ENCODE peak calls at places on chromosome 9, in seven cellular contexts. One of them, this sample, is unnamed.

GRCh38 chr9:124062172-124062571 is 50.6 kb downstream of the LHX2 start:
- DNase-seq in trophoblast cell: no peak
- DNase-seq in neuronal stem cell: no peak
- DNase-seq in mesenchymal stem cell: no peak
- DNase-seq in H9: no peak
- DNase-seq in IMR-90: no peak
- DNase-seq in H1: no peak
- DNase-seq in this sample: no peak

GRCh38 chr9:109143881-109144562 is 23.0 kb downstream of the FRRS1L start:
- DNase-seq in IMR-90: peak
- DNase-seq in mesenchymal stem cell: peak
- DNase-seq in neuronal stem cell: no peak
- DNase-seq in H9: peak
- DNase-seq in H1: no peak
- DNase-seq in trophoblast cell: peak
- DNase-seq in this sample: peak

GRCh38 chr9:87888501-87888900 is 5.8 kb downstream of the SPATA31E1 start:
- DNase-seq in trophoblast cell: no peak
- DNase-seq in neuronal stem cell: no peak
- DNase-seq in IMR-90: no peak
- DNase-seq in mesenchymal stem cell: no peak
- DNase-seq in H1: no peak
- DNase-seq in H9: peak
- DNase-seq in this sample: no peak

GRCh38 chr9:133054966-133055365 is 6.8 kb upstream of the CEL start:
- DNase-seq in H1: no peak
- DNase-seq in IMR-90: peak
- DNase-seq in neuronal stem cell: no peak
- DNase-seq in H9: no peak
- DNase-seq in mesenchymal stem cell: no peak
- DNase-seq in trophoblast cell: no peak
- DNase-seq in this sample: no peak

GRCh38 chr9:1024112-1024511 is 26.0 kb upstream of the DMRT2 start:
- DNase-seq in H9: no peak
- DNase-seq in H1: no peak
- DNase-seq in trophoblast cell: no peak
- DNase-seq in neuronal stem cell: no peak
- DNase-seq in mesenchymal stem cell: no peak
- DNase-seq in IMR-90: no peak
- DNase-seq in this sample: no peak

GRCh38 chr9:116806075-116806474 is 119.0 kb downstream of the TRIM32 start:
- DNase-seq in H9: peak
- DNase-seq in mesenchymal stem cell: peak
- DNase-seq in H1: peak
- DNase-seq in neuronal stem cell: peak
- DNase-seq in IMR-90: peak
- DNase-seq in trophoblast cell: no peak
- DNase-seq in this sample: peak

GRCh38 chr9:126953089-126953809 is 38.7 kb downstream of the RALGPS1 start:
- DNase-seq in H1: no peak
- DNase-seq in neuronal stem cell: no peak
- DNase-seq in trophoblast cell: no peak
- DNase-seq in IMR-90: peak
- DNase-seq in mesenchymal stem cell: peak
- DNase-seq in H9: no peak
- DNase-seq in this sample: no peak

GRCh38 chr9:114824130-114824529 is 18.3 kb upstream of the TNFSF15 start:
- DNase-seq in H1: no peak
- DNase-seq in mesenchymal stem cell: peak
- DNase-seq in trophoblast cell: no peak
- DNase-seq in H9: no peak
- DNase-seq in IMR-90: peak
- DNase-seq in neuronal stem cell: no peak
- DNase-seq in this sample: no peak

GRCh38 chr9:12972608-12973589 is 198.1 kb downstream of the LURAP1L start:
- DNase-seq in neuronal stem cell: no peak
- DNase-seq in H9: no peak
- DNase-seq in IMR-90: no peak
- DNase-seq in mesenchymal stem cell: no peak
- DNase-seq in trophoblast cell: no peak
- DNase-seq in H1: no peak
- DNase-seq in this sample: no peak

GRCh38 chr9:89740722-89741121 is 135.9 kb downstream of the GADD45G start:
- DNase-seq in IMR-90: no peak
- DNase-seq in H1: no peak
- DNase-seq in neuronal stem cell: no peak
- DNase-seq in mesenchymal stem cell: no peak
- DNase-seq in H9: no peak
- DNase-seq in trophoblast cell: no peak
- DNase-seq in this sample: no peak

GRCh38 chr9:14323083-14323968 is 9.4 kb upstream of the NFIB start:
- DNase-seq in mesenchymal stem cell: peak
- DNase-seq in H9: no peak
- DNase-seq in H1: no peak
- DNase-seq in neuronal stem cell: no peak
- DNase-seq in trophoblast cell: peak
- DNase-seq in IMR-90: no peak
- DNase-seq in this sample: no peak

GRCh38 chr9:13570521-13570974 is 291.1 kb upstream of the MPDZ start:
- DNase-seq in neuronal stem cell: no peak
- DNase-seq in H1: no peak
- DNase-seq in IMR-90: no peak
- DNase-seq in trophoblast cell: no peak
- DNase-seq in H9: no peak
- DNase-seq in mesenchymal stem cell: no peak
- DNase-seq in this sample: no peak

GRCh38 chr9:130973686-130974281 is 34.7 kb upstream of the FIBCD1 start:
- DNase-seq in neuronal stem cell: no peak
- DNase-seq in H1: no peak
- DNase-seq in IMR-90: no peak
- DNase-seq in H9: peak
- DNase-seq in trophoblast cell: no peak
- DNase-seq in mesenchymal stem cell: no peak
- DNase-seq in this sample: no peak

GRCh38 chr9:136050706-136051567 is 44.2 kb downstream of the NACC2 start:
- DNase-seq in H9: peak
- DNase-seq in trophoblast cell: no peak
- DNase-seq in H1: peak
- DNase-seq in mesenchymal stem cell: peak
- DNase-seq in IMR-90: peak
- DNase-seq in neuronal stem cell: peak
- DNase-seq in this sample: peak

GRCh38 chr9:27528278-27528885 is 1.2 kb downstream of the MOB3B start:
- DNase-seq in H1: peak
- DNase-seq in mesenchymal stem cell: peak
- DNase-seq in H9: peak
- DNase-seq in trophoblast cell: peak
- DNase-seq in IMR-90: peak
- DNase-seq in neuronal stem cell: peak
- DNase-seq in this sample: peak

DNA sequence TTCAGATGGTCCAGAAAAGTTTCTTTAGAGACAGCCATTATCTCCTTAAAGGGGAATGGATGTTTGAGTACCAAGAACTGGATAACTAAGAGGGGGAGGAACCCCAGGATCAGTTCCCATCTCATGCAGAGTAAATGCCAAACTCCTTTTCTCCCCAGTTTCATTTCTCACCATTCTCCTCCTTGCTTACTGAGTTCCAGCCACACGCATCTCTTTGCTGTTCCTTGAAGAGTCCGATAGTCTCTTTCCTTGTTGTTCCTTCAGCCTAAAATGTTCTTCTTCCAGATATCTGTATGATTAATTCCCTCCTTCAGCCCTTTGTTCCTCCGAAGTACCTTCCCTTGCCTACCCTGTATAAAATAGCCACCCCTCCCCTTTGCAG is 30.0 kb downstream of the KDM4C start:
- DNase-seq in neuronal stem cell: no peak
- DNase-seq in H9: no peak
- DNase-seq in H1: no peak
- DNase-seq in trophoblast cell: no peak
- DNase-seq in mesenchymal stem cell: no peak
- DNase-seq in IMR-90: no peak
- DNase-seq in this sample: no peak
- H3K4ac ChIP-seq in neuronal stem cell: no peak
- H3K4ac ChIP-seq in H9: no peak
- H3K4ac ChIP-seq in H1: no peak
- H3K4ac ChIP-seq in trophoblast cell: no peak
- H3K4ac ChIP-seq in mesenchymal stem cell: no peak
- H3K4ac ChIP-seq in IMR-90: no peak
- H3K4ac ChIP-seq in this sample: peak

GRCh38 chr9:103731541-103731940 is 362.6 kb upstream of the SMC2 start:
- DNase-seq in H1: no peak
- DNase-seq in trophoblast cell: no peak
- DNase-seq in mesenchymal stem cell: no peak
- DNase-seq in neuronal stem cell: no peak
- DNase-seq in IMR-90: no peak
- DNase-seq in H9: no peak
- DNase-seq in this sample: no peak
- H4K8ac ChIP-seq in H1: no peak
- H4K8ac ChIP-seq in trophoblast cell: no peak
- H4K8ac ChIP-seq in mesenchymal stem cell: no peak
- H4K8ac ChIP-seq in neuronal stem cell: no peak
- H4K8ac ChIP-seq in IMR-90: no peak
- H4K8ac ChIP-seq in H9: no peak
- H4K8ac ChIP-seq in this sample: no peak

GRCh38 chr9:134722120-134722701 is 80.6 kb downstream of the COL5A1 start:
- DNase-seq in mesenchymal stem cell: no peak
- DNase-seq in trophoblast cell: no peak
- DNase-seq in IMR-90: no peak
- DNase-seq in H9: no peak
- DNase-seq in H1: no peak
- DNase-seq in neuronal stem cell: no peak
- DNase-seq in this sample: no peak

GRCh38 chr9:134719331-134719730 is 77.7 kb downstream of the COL5A1 start:
- DNase-seq in H9: no peak
- DNase-seq in H1: no peak
- DNase-seq in IMR-90: no peak
- DNase-seq in trophoblast cell: no peak
- DNase-seq in mesenchymal stem cell: no peak
- DNase-seq in neuronal stem cell: no peak
- DNase-seq in this sample: no peak

GRCh38 chr9:134721344-134721743 is 79.7 kb downstream of the COL5A1 start:
- DNase-seq in neuronal stem cell: no peak
- DNase-seq in H9: no peak
- DNase-seq in H1: no peak
- DNase-seq in trophoblast cell: no peak
- DNase-seq in IMR-90: no peak
- DNase-seq in mesenchymal stem cell: no peak
- DNase-seq in this sample: no peak

GRCh38 chr9:134720796-134721195 is 79.2 kb downstream of the COL5A1 start:
- DNase-seq in mesenchymal stem cell: no peak
- DNase-seq in H1: no peak
- DNase-seq in H9: no peak
- DNase-seq in IMR-90: no peak
- DNase-seq in trophoblast cell: no peak
- DNase-seq in neuronal stem cell: no peak
- DNase-seq in this sample: no peak

GRCh38 chr9:134720136-134720753 is 78.6 kb downstream of the COL5A1 start:
- DNase-seq in trophoblast cell: no peak
- DNase-seq in H1: no peak
- DNase-seq in mesenchymal stem cell: no peak
- DNase-seq in IMR-90: no peak
- DNase-seq in neuronal stem cell: no peak
- DNase-seq in H9: no peak
- DNase-seq in this sample: no peak
- H3K4ac ChIP-seq in trophoblast cell: no peak
- H3K4ac ChIP-seq in H1: no peak
- H3K4ac ChIP-seq in mesenchymal stem cell: no peak
- H3K4ac ChIP-seq in IMR-90: no peak
- H3K4ac ChIP-seq in neuronal stem cell: no peak
- H3K4ac ChIP-seq in H9: no peak
- H3K4ac ChIP-seq in this sample: no peak

GRCh38 chr9:111898331-111899096 is 1.9 kb downstream of the UGCG start:
- DNase-seq in mesenchymal stem cell: no peak
- DNase-seq in neuronal stem cell: no peak
- DNase-seq in H1: no peak
- DNase-seq in trophoblast cell: no peak
- DNase-seq in IMR-90: no peak
- DNase-seq in H9: no peak
- DNase-seq in this sample: no peak

GRCh38 chr9:111900934-111901612 is 4.5 kb downstream of the UGCG start:
- DNase-seq in neuronal stem cell: no peak
- DNase-seq in H1: no peak
- DNase-seq in mesenchymal stem cell: no peak
- DNase-seq in H9: no peak
- DNase-seq in IMR-90: no peak
- DNase-seq in trophoblast cell: no peak
- DNase-seq in this sample: no peak

GRCh38 chr9:111902396-111903147 is 6.0 kb downstream of the UGCG start:
- DNase-seq in IMR-90: peak
- DNase-seq in H1: no peak
- DNase-seq in H9: no peak
- DNase-seq in mesenchymal stem cell: peak
- DNase-seq in neuronal stem cell: no peak
- DNase-seq in trophoblast cell: no peak
- DNase-seq in this sample: no peak

GRCh38 chr9:111897831-111898144 is 1.2 kb downstream of the UGCG start:
- DNase-seq in H1: no peak
- DNase-seq in neuronal stem cell: no peak
- DNase-seq in mesenchymal stem cell: no peak
- DNase-seq in trophoblast cell: no peak
- DNase-seq in H9: no peak
- DNase-seq in IMR-90: no peak
- DNase-seq in this sample: no peak

GRCh38 chr9:111900081-111900805 is 3.6 kb downstream of the UGCG start:
- DNase-seq in trophoblast cell: no peak
- DNase-seq in neuronal stem cell: no peak
- DNase-seq in H1: no peak
- DNase-seq in mesenchymal stem cell: no peak
- DNase-seq in IMR-90: no peak
- DNase-seq in H9: no peak
- DNase-seq in this sample: no peak
- H4K8ac ChIP-seq in trophoblast cell: no peak
- H4K8ac ChIP-seq in neuronal stem cell: no peak
- H4K8ac ChIP-seq in H1: no peak
- H4K8ac ChIP-seq in mesenchymal stem cell: no peak
- H4K8ac ChIP-seq in IMR-90: peak
- H4K8ac ChIP-seq in H9: no peak
- H4K8ac ChIP-seq in this sample: no peak

GRCh38 chr9:72701510-72701909 is 180.1 kb downstream of the TMC1 start:
- DNase-seq in H9: no peak
- DNase-seq in neuronal stem cell: no peak
- DNase-seq in IMR-90: no peak
- DNase-seq in trophoblast cell: no peak
- DNase-seq in mesenchymal stem cell: no peak
- DNase-seq in H1: no peak
- DNase-seq in this sample: no peak

GRCh38 chr9:72704688-72705375 is 183.4 kb downstream of the TMC1 start:
- DNase-seq in trophoblast cell: no peak
- DNase-seq in IMR-90: no peak
- DNase-seq in H9: no peak
- DNase-seq in neuronal stem cell: no peak
- DNase-seq in H1: no peak
- DNase-seq in mesenchymal stem cell: no peak
- DNase-seq in this sample: no peak

GRCh38 chr9:72703574-72703973 is 182.2 kb downstream of the TMC1 start:
- DNase-seq in neuronal stem cell: no peak
- DNase-seq in trophoblast cell: no peak
- DNase-seq in H9: no peak
- DNase-seq in IMR-90: peak
- DNase-seq in H1: no peak
- DNase-seq in mesenchymal stem cell: no peak
- DNase-seq in this sample: no peak
- H3K4ac ChIP-seq in neuronal stem cell: no peak
- H3K4ac ChIP-seq in trophoblast cell: no peak
- H3K4ac ChIP-seq in H9: no peak
- H3K4ac ChIP-seq in IMR-90: no peak
- H3K4ac ChIP-seq in H1: no peak
- H3K4ac ChIP-seq in mesenchymal stem cell: no peak
- H3K4ac ChIP-seq in this sample: no peak

This sample was measured in mesendoderm.